ENCODE peak calls at places on chromosomes 12 and 14, in ten cellular contexts. Y is right atrium auricular region, I is AG04450, L is left ventricle myocardium inferior, O is epithelial cell of proximal tubule, W is AG04449, D is AG09309, A is uterus, J is bronchial epithelial cell, C is body of pancreas. N is an unnamed sample.
A peak's percentile ranks its signal among the peaks of the same experiment; 100 is the strongest.

GRCh38 chr12:95368931-95369330 is 105.0 kb upstream of the METAP2 start:
- DNase-seq in Y (no peak), I (no peak), L (no peak), O (no peak), W (no peak), D (peak; percentile 8), A (no peak), J (no peak), C (no peak), N (no peak)

GRCh38 chr14:72366619-72367018 is 434.4 kb downstream of the RGS6 start:
- DNase-seq in Y (no peak), I (no peak), L (no peak), O (no peak), W (no peak), D (no peak), A (no peak), J (no peak), C (peak; percentile 35), N (no peak)

GRCh38 chr12:75437564-75437963 is 43.0 kb upstream of the GLIPR1 start:
- DNase-seq in Y (no peak), I (no peak), L (no peak), O (no peak), W (no peak), D (no peak), A (no peak), J (peak; percentile 52), C (no peak), N (no peak)

GRCh38 chr14:95490127-95490526 is 26.3 kb downstream of the SYNE3 start:
- DNase-seq in Y (no peak), I (no peak), L (no peak), O (no peak), W (no peak), D (no peak), A (no peak), J (no peak), C (no peak), N (no peak)

GRCh38 chr12:116360579-116361403 is 83.3 kb upstream of the MED13L start:
- DNase-seq in Y (no peak), I (no peak), L (no peak), O (no peak), W (no peak), D (no peak), A (no peak), J (no peak), C (no peak), N (no peak)

GRCh38 chr14:94542111-94542810 is 19.0 kb upstream of the SERPINA4 start:
- DNase-seq in Y (peak; percentile 34), I (no peak), L (no peak), O (no peak), W (peak; percentile 9), D (peak; percentile 14), A (no peak), J (no peak), C (no peak), N (no peak)

GRCh38 chr14:35355981-35356839 is 48.3 kb downstream of the NFKBIA start:
- DNase-seq in Y (no peak), I (no peak), L (no peak), O (no peak), W (no peak), D (no peak), A (no peak), J (peak; percentile 52), C (no peak), N (no peak)

GRCh38 chr12:53227341-53227740 is 4.7 kb downstream of the RARG start:
- DNase-seq in Y (no peak), I (no peak), L (no peak), O (no peak), W (no peak), D (no peak), A (no peak), J (no peak), C (no peak), N (no peak)

GRCh38 chr12:132711169-132711843 is 664 bp downstream of the PGAM5 start:
- DNase-seq in Y (no peak), I (no peak), L (no peak), O (no peak), W (no peak), D (no peak), A (no peak), J (no peak), C (peak; percentile 37), N (no peak)

GRCh38 chr12:24233519-24234246 is 284.2 kb upstream of the SOX5 start:
- DNase-seq in Y (no peak), I (no peak), L (no peak), O (no peak), W (no peak), D (no peak), A (no peak), J (no peak), C (no peak), N (no peak)

GRCh38 chr14:59846595-59846994 is 24.0 kb downstream of the RTN1 start:
- DNase-seq in Y (no peak), I (no peak), L (no peak), O (no peak), W (no peak), D (no peak), A (no peak), J (no peak), C (no peak), N (no peak)
- TF ChIP-seq CTCF in Y (no peak), I (no peak), L (no peak), O (no peak), W (no peak), D (no peak), A (no peak), J (no peak), C (no peak), N (no peak)

GRCh38 chr12:43114316-43114715 is 437.7 kb downstream of the ADAMTS20 start:
- DNase-seq in Y (no peak), I (no peak), L (no peak), O (no peak), W (no peak), D (no peak), A (no peak), J (no peak), C (no peak), N (no peak)

GRCh38 chr12:43112101-43112661 is 439.8 kb downstream of the ADAMTS20 start:
- DNase-seq in Y (no peak), I (no peak), L (no peak), O (no peak), W (no peak), D (no peak), A (no peak), J (no peak), C (no peak), N (no peak)

GRCh38 chr12:43113616-43114015 is 438.4 kb downstream of the ADAMTS20 start:
- DNase-seq in Y (no peak), I (no peak), L (no peak), O (no peak), W (no peak), D (no peak), A (no peak), J (no peak), C (no peak), N (no peak)

GRCh38 chr12:43111608-43112007 is 440.4 kb downstream of the ADAMTS20 start:
- DNase-seq in Y (no peak), I (no peak), L (no peak), O (no peak), W (no peak), D (no peak), A (no peak), J (no peak), C (no peak), N (no peak)

GRCh38 chr12:43113153-43113552 is 438.9 kb downstream of the ADAMTS20 start:
- DNase-seq in Y (no peak), I (no peak), L (no peak), O (peak; percentile 25), W (no peak), D (peak; percentile 72), A (peak; percentile 16), J (no peak), C (no peak), N (peak; percentile 15)
- TF ChIP-seq CTCF in Y (no peak), I (peak; percentile 35), L (no peak), O (peak; percentile 37), W (no peak), D (peak; percentile 39), A (no peak), J (no peak), C (no peak), N (peak; percentile 13)

DNA sequence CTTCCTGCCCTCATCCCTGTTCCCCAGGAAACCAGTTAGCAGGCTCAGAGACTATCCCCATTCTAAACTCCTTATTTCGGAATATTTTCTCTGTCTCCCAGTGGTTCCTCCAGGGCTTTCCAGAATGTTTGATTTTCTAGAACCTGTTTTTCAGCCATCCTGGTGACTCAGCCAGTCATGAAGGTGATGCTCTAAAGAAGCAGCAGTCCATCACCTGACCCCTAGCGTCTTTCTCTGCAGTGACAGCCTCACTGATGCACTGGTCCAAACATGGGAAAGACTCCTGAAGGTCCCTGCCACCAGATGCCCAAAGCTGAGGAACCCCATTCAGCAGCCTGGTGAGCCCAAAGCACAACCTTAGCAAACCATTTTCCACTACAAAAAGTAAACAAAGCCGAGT is 212.6 kb downstream of the PHETA1 start:
- DNase-seq in Y (no peak), I (no peak), L (no peak), O (no peak), W (no peak), D (no peak), A (no peak), J (peak; percentile 51), C (no peak), N (no peak)
- TF ChIP-seq CTCF in Y (no peak), I (no peak), L (no peak), O (no peak), W (no peak), D (no peak), A (no peak), J (peak; percentile 15), C (no peak), N (no peak)

GRCh38 chr12:124740691-124741137 is 123.0 kb downstream of the SCARB1 start:
- DNase-seq in Y (no peak), I (no peak), L (no peak), O (no peak), W (no peak), D (no peak), A (no peak), J (peak; percentile 45), C (peak; percentile 38), N (no peak)
- TF ChIP-seq CTCF in Y (no peak), I (no peak), L (no peak), O (peak; percentile 30), W (no peak), D (no peak), A (peak; percentile 8), J (peak; percentile 19), C (no peak), N (no peak)

GRCh38 chr12:28993720-28994119 is 155.4 kb upstream of the FAR2 start:
- DNase-seq in Y (no peak), I (no peak), L (no peak), O (no peak), W (no peak), D (no peak), A (no peak), J (no peak), C (no peak), N (no peak)
- TF ChIP-seq CTCF in Y (no peak), I (no peak), L (no peak), O (no peak), W (no peak), D (no peak), A (no peak), J (no peak), C (no peak), N (no peak)